ENCODE peak calls at places on chromosomes 13 and 19, in four cellular contexts. V, P, Y and W are unnamed samples.

GRCh38 chr19:37304190-37304883 is 66.6 kb upstream of the ZNF527 start:
- DNase-seq in V (peak), P (peak), Y (no peak), W (no peak)

GRCh38 chr13:29934531-29935308 is 84.3 kb upstream of the UBL3 start:
- DNase-seq in V (no peak), P (no peak), Y (no peak), W (no peak)

GRCh38 chr13:112725346-112726017 is 35.6 kb downstream of the ATP11A start:
- DNase-seq in V (no peak), P (no peak), Y (no peak), W (peak)

GRCh38 chr19:49682274-49682673 is 5.2 kb downstream of the PRMT1 start:
- DNase-seq in V (no peak), P (no peak), Y (no peak), W (no peak)

GRCh38 chr19:7371001-7371400 is 22.3 kb downstream of the ARHGEF18 start:
- DNase-seq in V (no peak), P (no peak), Y (no peak), W (no peak)

GRCh38 chr19:18020212-18021067 is 12.5 kb downstream of the ARRDC2 start:
- DNase-seq in V (no peak), P (peak), Y (peak), W (no peak)

GRCh38 chr13:36151591-36151990 is 20.4 kb upstream of the DCLK1 start:
- DNase-seq in V (no peak), P (no peak), Y (no peak), W (no peak)

GRCh38 chr13:74839656-74840055 is 642.3 kb downstream of the TBC1D4 start:
- DNase-seq in V (no peak), P (no peak), Y (no peak), W (no peak)

GRCh38 chr19:34327851-34328250 is 37.1 kb upstream of the GPI start:
- DNase-seq in V (peak), P (no peak), Y (no peak), W (no peak)

GRCh38 chr19:6103217-6103644 is 7.1 kb downstream of the RFX2 start:
- DNase-seq in V (no peak), P (no peak), Y (no peak), W (no peak)

GRCh38 chr19:18898081-18898532 is 2.1 kb upstream of the CERS1 start:
- DNase-seq in V (peak), P (peak), Y (no peak), W (no peak)

GRCh38 chr13:43908156-43909126 is 28.7 kb downstream of the LACC1 start:
- DNase-seq in V (no peak), P (peak), Y (peak), W (peak)

GRCh38 chr13:106610511-106610910 is 42.6 kb upstream of the ARGLU1 start:
- DNase-seq in V (no peak), P (no peak), Y (no peak), W (no peak)

GRCh38 chr19:13329766-13330165 is 176.5 kb downstream of the CACNA1A start:
- DNase-seq in V (no peak), P (no peak), Y (no peak), W (no peak)

GRCh38 chr13:40677064-40677463 is 10.6 kb upstream of the FOXO1 start:
- DNase-seq in V (no peak), P (no peak), Y (no peak), W (no peak)

GRCh38 chr13:48235814-48236135 is 2.8 kb downstream of the ITM2B start:
- DNase-seq in V (no peak), P (no peak), Y (no peak), W (no peak)

GRCh38 chr13:111506621-111507020 is 186.2 kb downstream of the TEX29 start:
- DNase-seq in V (no peak), P (no peak), Y (no peak), W (no peak)

GRCh38 chr19:43471091-43471490 is 5.7 kb upstream of the LYPD3 start:
- DNase-seq in V (no peak), P (no peak), Y (no peak), W (no peak)

GRCh38 chr19:50313812-50314536 is 15.2 kb downstream of the KCNC3 start:
- DNase-seq in V (no peak), P (peak), Y (no peak), W (no peak)

GRCh38 chr13:64925284-64925683 is 2304.9 kb downstream of the PCDH9 start:
- DNase-seq in V (no peak), P (no peak), Y (no peak), W (no peak)

GRCh38 chr13:31200636-31200970 is 828 bp downstream of the B3GLCT start:
- DNase-seq in V (no peak), P (no peak), Y (peak), W (no peak)

GRCh38 chr19:51108805-51109146 is 567 bp upstream of the CTU1 start:
- DNase-seq in V (no peak), P (no peak), Y (no peak), W (no peak)

GRCh38 chr13:54183166-54183565 is 1154.6 kb downstream of the OLFM4 start:
- DNase-seq in V (no peak), P (no peak), Y (no peak), W (no peak)

GRCh38 chr13:31803327-31803726 is 64.0 kb downstream of the RXFP2 start:
- DNase-seq in V (no peak), P (no peak), Y (no peak), W (no peak)

GRCh38 chr19:41886761-41887710 is 4.1 kb downstream of the ARHGEF1 start:
- DNase-seq in V (no peak), P (no peak), Y (no peak), W (no peak)

GRCh38 chr13:71118779-71119364 is 748.1 kb downstream of the DACH1 start:
- DNase-seq in V (no peak), P (no peak), Y (no peak), W (no peak)

GRCh38 chr19:29084266-29084665 is 128.7 kb downstream of the UQCRFS1 start:
- DNase-seq in V (peak), P (peak), Y (no peak), W (no peak)

GRCh38 chr13:59111711-59112110 is 1052.0 kb downstream of the DIAPH3 start:
- DNase-seq in V (no peak), P (no peak), Y (no peak), W (no peak)

GRCh38 chr19:723247-723646 is 14.5 kb downstream of the PALM start:
- DNase-seq in V (no peak), P (no peak), Y (no peak), W (no peak)

GRCh38 chr13:41649659-41650058 is 192.3 kb downstream of the RGCC start:
- DNase-seq in V (peak), P (no peak), Y (peak), W (peak)

GRCh38 chr13:87234981-87235380 is 436.2 kb upstream of the SLITRK5 start:
- DNase-seq in V (no peak), P (no peak), Y (no peak), W (no peak)

GRCh38 chr13:112067121-112067741 is at the start of gene SOX1:
- DNase-seq in V (no peak), P (no peak), Y (no peak), W (no peak)

GRCh38 chr19:18865973-18866799 is 29.8 kb downstream of the CERS1 start:
- DNase-seq in V (peak), P (peak), Y (peak), W (no peak)

DNA sequence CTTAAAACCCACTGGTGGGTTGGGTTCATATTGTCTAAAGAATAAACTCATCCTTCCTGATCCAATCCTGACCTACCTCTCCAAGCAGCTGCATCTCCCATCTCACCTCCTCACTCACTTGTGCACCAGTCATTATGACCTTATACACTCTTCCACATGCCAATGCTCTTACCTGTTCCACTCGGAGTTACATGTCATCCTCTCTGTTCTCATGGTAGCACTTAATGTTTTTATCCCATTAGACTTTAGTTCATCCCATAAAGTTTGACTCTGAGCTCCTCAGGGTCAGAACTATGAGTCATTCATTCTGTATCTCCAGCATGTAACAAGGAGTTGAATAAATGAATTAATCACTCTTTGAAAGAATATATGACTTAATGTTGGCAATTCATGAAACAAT is 330.2 kb downstream of the KLF12 start:
- DNase-seq in V (no peak), P (no peak), Y (no peak), W (no peak)
- TF ChIP-seq ELF1 in V (no peak), P (no peak), Y (no peak), W (no peak)

GRCh38 chr19:5059191-5059579 is 90.3 kb downstream of the KDM4B start:
- DNase-seq in V (no peak), P (no peak), Y (no peak), W (no peak)
- TF ChIP-seq ELF1 in V (no peak), P (no peak), Y (no peak), W (no peak)

DNA sequence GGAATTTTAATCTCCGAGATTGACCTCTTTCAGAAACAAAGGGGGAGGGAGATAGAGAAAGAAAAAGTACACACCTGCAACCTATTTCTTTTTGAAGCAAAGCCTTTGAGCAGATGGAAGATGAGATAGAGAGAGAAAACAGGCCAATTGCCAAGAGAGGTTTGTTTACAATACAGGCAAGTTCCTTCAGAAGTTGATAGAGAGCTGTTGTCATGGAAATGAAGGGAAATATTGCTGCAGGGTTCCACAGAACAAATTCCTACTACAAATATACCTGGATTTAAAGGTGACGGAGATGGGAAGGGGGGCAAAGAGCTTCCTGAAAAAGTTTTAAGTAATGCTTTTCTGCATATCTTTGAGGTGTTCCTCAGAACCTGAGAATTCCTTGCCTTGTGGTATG is 388.4 kb downstream of the NDFIP2 start:
- DNase-seq in V (no peak), P (no peak), Y (peak), W (no peak)
- TF ChIP-seq ELF1 in V (no peak), P (no peak), Y (no peak), W (no peak)

GRCh38 chr19:16358456-16358855 is 33.8 kb downstream of the KLF2 start:
- DNase-seq in V (no peak), P (no peak), Y (no peak), W (no peak)

GRCh38 chr19:16351133-16351809 is 26.6 kb downstream of the KLF2 start:
- DNase-seq in V (no peak), P (no peak), Y (no peak), W (no peak)

GRCh38 chr19:16359964-16360363 is 35.3 kb downstream of the KLF2 start:
- DNase-seq in V (no peak), P (no peak), Y (no peak), W (no peak)

GRCh38 chr19:16359074-16359473 is 34.4 kb downstream of the KLF2 start:
- DNase-seq in V (no peak), P (no peak), Y (no peak), W (no peak)

GRCh38 chr19:16355293-16356043 is 30.8 kb downstream of the KLF2 start:
- DNase-seq in V (peak), P (no peak), Y (no peak), W (no peak)
- TF ChIP-seq ELF1 in V (no peak), P (no peak), Y (no peak), W (no peak)

GRCh38 chr19:45349430-45349941 is 8.9 kb downstream of the KLC3 start:
- DNase-seq in V (no peak), P (peak), Y (no peak), W (no peak)

GRCh38 chr19:45347570-45348366 is 7.2 kb downstream of the KLC3 start:
- DNase-seq in V (no peak), P (peak), Y (no peak), W (no peak)

GRCh38 chr19:45349126-45349415 is 8.5 kb downstream of the KLC3 start:
- DNase-seq in V (no peak), P (no peak), Y (no peak), W (no peak)

GRCh38 chr19:45350477-45351058 is 10.0 kb downstream of the KLC3 start:
- DNase-seq in V (no peak), P (peak), Y (no peak), W (no peak)

GRCh38 chr19:45348367-45349125 is 8.0 kb downstream of the KLC3 start:
- DNase-seq in V (no peak), P (peak), Y (no peak), W (no peak)
- TF ChIP-seq ELF1 in V (no peak), P (no peak), Y (no peak), W (no peak)

GRCh38 chr13:45082964-45083363 is 37.3 kb upstream of the GTF2F2 start:
- DNase-seq in V (no peak), P (no peak), Y (no peak), W (no peak)
- TF ChIP-seq ELF1 in V (no peak), P (no peak), Y (no peak), W (no peak)

GRCh38 chr19:11578342-11579142 is 1.1 kb upstream of the ACP5 start:
- DNase-seq in V (peak), P (peak), Y (peak), W (no peak)
- TF ChIP-seq ELF1 in V (no peak), P (no peak), Y (no peak), W (no peak)